ENCODE peak calls at places on chromosomes 6 and 20, in ten cellular contexts. H is GM23338; N is heart right ventricle; K is tibial nerve; F is K562; I is GM23248; O is lung; Y is CD4-positive, CD25-positive, alpha-beta regulatory T cell; S is ovary; C is neuronal stem cell. A is an unnamed sample. For H3K27me3, the result is how much of the 10 kb centered on the place peaks cover.

GRCh38 chr20:9985773-9986172 is 49.0 kb upstream of the ANKEF1 start:
- DNase-seq in H (no peak), N (no peak), K (no peak), F (no peak), I (no peak), O (no peak), Y (no peak), S (no peak), C (no peak), A (no peak)

GRCh38 chr6:109447878-109448555 is 7.5 kb downstream of the SMPD2 start:
- DNase-seq in H (peak), N (no peak), K (no peak), F (peak), I (no peak), O (peak), Y (no peak), S (no peak), C (no peak), A (no peak)

GRCh38 chr6:44247338-44248302 is 719 bp downstream of the HSP90AB1 start:
- DNase-seq in H (peak), N (peak), K (peak), F (peak), I (peak), O (peak), Y (peak), S (peak), C (no peak), A (peak)

GRCh38 chr6:72554761-72555221 is 67.1 kb upstream of the KCNQ5 start:
- DNase-seq in H (no peak), N (no peak), K (no peak), F (peak), I (peak), O (no peak), Y (no peak), S (no peak), C (no peak), A (no peak)

GRCh38 chr6:105509506-105510331 is 106.8 kb upstream of the PREP start:
- DNase-seq in H (peak), N (peak), K (peak), F (peak), I (no peak), O (no peak), Y (no peak), S (peak), C (no peak), A (no peak)

GRCh38 chr6:135202821-135203220 is 21.7 kb downstream of the MYB start:
- DNase-seq in H (no peak), N (no peak), K (no peak), F (no peak), I (no peak), O (no peak), Y (no peak), S (no peak), C (no peak), A (no peak)

GRCh38 chr6:112927641-112928040 is 580.5 kb downstream of the RFPL4B start:
- DNase-seq in H (no peak), N (no peak), K (no peak), F (no peak), I (peak), O (no peak), Y (no peak), S (no peak), C (no peak), A (no peak)

GRCh38 chr20:6519556-6519955 is 247.9 kb upstream of the BMP2 start:
- DNase-seq in H (no peak), N (no peak), K (no peak), F (no peak), I (peak), O (no peak), Y (no peak), S (no peak), C (no peak), A (no peak)

GRCh38 chr6:144346719-144347446 is 61.7 kb downstream of the UTRN start:
- DNase-seq in H (no peak), N (peak), K (no peak), F (no peak), I (peak), O (no peak), Y (no peak), S (no peak), C (no peak), A (no peak)

GRCh38 chr6:37800904-37801669 is 18.4 kb upstream of the ZFAND3 start:
- DNase-seq in H (no peak), N (no peak), K (no peak), F (no peak), I (no peak), O (no peak), Y (no peak), S (no peak), C (no peak), A (no peak)

GRCh38 chr6:109165392-109165964 is 70.2 kb downstream of the CEP57L1 start:
- DNase-seq in H (peak), N (peak), K (no peak), F (peak), I (peak), O (no peak), Y (no peak), S (peak), C (no peak), A (no peak)

GRCh38 chr6:45835725-45836437 is 179.8 kb downstream of the CLIC5 start:
- DNase-seq in H (no peak), N (no peak), K (no peak), F (no peak), I (peak), O (no peak), Y (no peak), S (no peak), C (no peak), A (no peak)

GRCh38 chr6:125863023-125863422 is 72.3 kb downstream of the NCOA7 start:
- DNase-seq in H (no peak), N (no peak), K (no peak), F (no peak), I (no peak), O (no peak), Y (no peak), S (no peak), C (no peak), A (no peak)

GRCh38 chr6:14275493-14275851 is 157.9 kb downstream of the CD83 start:
- DNase-seq in H (no peak), N (peak), K (no peak), F (no peak), I (peak), O (no peak), Y (no peak), S (peak), C (no peak), A (peak)

GRCh38 chr20:3751664-3752385 is 15.7 kb downstream of the ADISSP start:
- DNase-seq in H (peak), N (peak), K (no peak), F (no peak), I (no peak), O (peak), Y (peak), S (no peak), C (no peak), A (peak)

GRCh38 chr6:121260651-121261102 is 73.6 kb downstream of the TBC1D32 start:
- DNase-seq in H (no peak), N (peak), K (no peak), F (peak), I (peak), O (no peak), Y (no peak), S (no peak), C (no peak), A (no peak)

GRCh38 chr6:11275598-11275997 is 43.1 kb upstream of the NEDD9 start:
- DNase-seq in H (no peak), N (no peak), K (no peak), F (no peak), I (no peak), O (peak), Y (peak), S (no peak), C (no peak), A (no peak)

GRCh38 chr6:143339223-143339622 is 111.3 kb downstream of the ADAT2 start:
- DNase-seq in H (no peak), N (no peak), K (no peak), F (no peak), I (peak), O (no peak), Y (no peak), S (no peak), C (no peak), A (no peak)

GRCh38 chr20:3165473-3166337 is 6.0 kb upstream of the FASTKD5 start:
- DNase-seq in H (no peak), N (peak), K (no peak), F (no peak), I (peak), O (no peak), Y (no peak), S (peak), C (no peak), A (no peak)

GRCh38 chr6:122476131-122476530 is 4.5 kb upstream of the SERINC1 start:
- DNase-seq in H (peak), N (no peak), K (no peak), F (peak), I (peak), O (no peak), Y (peak), S (no peak), C (no peak), A (no peak)

GRCh38 chr20:61628901-61629300 is 376.8 kb downstream of the CDH4 start:
- DNase-seq in H (no peak), N (no peak), K (no peak), F (no peak), I (no peak), O (no peak), Y (no peak), S (no peak), C (no peak), A (peak)

GRCh38 chr6:12009904-12010634 is 2.0 kb upstream of the HIVEP1 start:
- DNase-seq in H (no peak), N (peak), K (no peak), F (no peak), I (peak), O (no peak), Y (no peak), S (no peak), C (no peak), A (no peak)

GRCh38 chr6:1491920-1492319 is 102.5 kb downstream of the FOXF2 start:
- DNase-seq in H (no peak), N (no peak), K (no peak), F (no peak), I (no peak), O (no peak), Y (no peak), S (no peak), C (no peak), A (no peak)

GRCh38 chr6:1487239-1487638 is 97.9 kb downstream of the FOXF2 start:
- DNase-seq in H (no peak), N (no peak), K (no peak), F (no peak), I (no peak), O (no peak), Y (no peak), S (no peak), C (no peak), A (no peak)

GRCh38 chr6:1494671-1495070 is 105.3 kb downstream of the FOXF2 start:
- DNase-seq in H (no peak), N (no peak), K (no peak), F (no peak), I (no peak), O (no peak), Y (no peak), S (no peak), C (no peak), A (no peak)

GRCh38 chr6:1495344-1495743 is 106.0 kb downstream of the FOXF2 start:
- DNase-seq in H (no peak), N (no peak), K (no peak), F (no peak), I (no peak), O (no peak), Y (no peak), S (no peak), C (no peak), A (no peak)

DNA sequence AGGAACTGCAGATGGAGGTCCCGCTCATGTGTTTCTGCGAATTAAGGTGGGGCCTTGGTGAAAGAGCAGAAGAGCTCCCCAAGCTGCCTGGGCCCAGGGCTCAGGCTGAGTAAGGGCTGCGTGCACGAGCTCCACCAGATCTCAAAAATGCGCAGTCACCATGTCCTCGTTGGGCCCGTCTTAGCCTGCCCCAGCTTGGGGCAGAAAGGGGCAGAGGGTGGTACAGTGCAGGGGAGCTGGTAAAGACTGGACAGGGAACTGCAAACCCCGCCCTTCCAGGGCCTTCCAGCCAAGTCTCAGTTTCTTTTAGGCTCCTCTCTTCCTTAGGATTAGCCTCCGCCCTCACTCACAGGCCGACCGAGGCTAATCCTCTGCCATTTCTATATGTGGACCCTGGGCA is 101.6 kb downstream of the FOXF2 start:
- DNase-seq in H (no peak), N (no peak), K (no peak), F (no peak), I (no peak), O (no peak), Y (no peak), S (no peak), C (no peak), A (no peak)
- H3K27me3 ChIP-seq in H (under half), N (under half), K (under half), F (under half), I (under half), O (under half), Y (under half), S (under half), C (under half), A (under half)

GRCh38 chr20:13165203-13165602 is 55.9 kb upstream of the ISM1 start:
- DNase-seq in H (no peak), N (no peak), K (no peak), F (no peak), I (no peak), O (no peak), Y (no peak), S (no peak), C (no peak), A (no peak)

GRCh38 chr20:13174402-13174801 is 46.7 kb upstream of the ISM1 start:
- DNase-seq in H (no peak), N (no peak), K (no peak), F (no peak), I (no peak), O (no peak), Y (no peak), S (no peak), C (no peak), A (no peak)

GRCh38 chr20:13166006-13166405 is 55.1 kb upstream of the ISM1 start:
- DNase-seq in H (no peak), N (no peak), K (no peak), F (no peak), I (no peak), O (no peak), Y (no peak), S (no peak), C (no peak), A (no peak)

GRCh38 chr20:13173201-13173600 is 47.9 kb upstream of the ISM1 start:
- DNase-seq in H (no peak), N (no peak), K (no peak), F (no peak), I (no peak), O (no peak), Y (no peak), S (no peak), C (no peak), A (no peak)

GRCh38 chr20:13170771-13171170 is 50.3 kb upstream of the ISM1 start:
- DNase-seq in H (no peak), N (no peak), K (no peak), F (no peak), I (no peak), O (no peak), Y (no peak), S (no peak), C (no peak), A (no peak)
- H3K27me3 ChIP-seq in H (under half), N (under half), K (under half), F (under half), I (under half), O (under half), Y (under half), S (under half), C (under half), A (under half)

DNA sequence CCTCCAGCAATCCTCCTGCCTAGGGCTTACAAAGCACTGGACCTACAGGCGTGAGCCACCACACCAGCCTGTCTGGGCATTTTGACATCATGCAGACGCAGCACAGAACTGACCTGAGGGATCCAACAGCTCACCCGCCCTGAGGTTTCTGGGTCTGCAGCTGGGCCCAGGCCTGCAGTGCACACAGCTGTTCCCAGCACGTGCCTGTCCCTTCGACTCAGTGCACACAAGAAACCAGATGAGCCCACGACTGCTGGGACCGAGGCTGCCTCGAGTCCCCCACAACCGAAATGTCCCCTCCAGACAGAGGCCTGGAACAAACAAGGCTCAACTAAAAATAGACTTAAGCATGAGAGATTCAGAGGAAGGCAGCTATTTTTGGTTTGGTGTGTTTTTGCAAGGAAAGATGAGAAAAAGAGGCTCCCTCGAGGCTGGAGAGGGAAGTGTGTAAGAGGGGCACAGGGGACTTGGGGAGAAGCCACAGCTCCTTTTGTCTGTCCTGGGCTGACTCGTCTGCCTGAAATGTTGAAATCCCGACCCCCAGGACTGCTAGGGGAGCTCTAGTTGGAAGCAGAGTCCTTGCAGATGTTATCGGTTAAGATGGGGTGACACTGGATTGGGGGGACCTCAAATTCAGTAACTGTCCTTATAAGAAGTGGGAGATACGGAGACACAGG is 66.3 kb downstream of the YTHDF1 start:
- DNase-seq in H (no peak), N (peak), K (no peak), F (no peak), I (no peak), O (no peak), Y (no peak), S (no peak), C (no peak), A (no peak)
- H3K27me3 ChIP-seq in H (under half), N (under half), K (half or more), F (under half), I (under half), O (under half), Y (under half), S (under half), C (under half), A (under half)

DNA sequence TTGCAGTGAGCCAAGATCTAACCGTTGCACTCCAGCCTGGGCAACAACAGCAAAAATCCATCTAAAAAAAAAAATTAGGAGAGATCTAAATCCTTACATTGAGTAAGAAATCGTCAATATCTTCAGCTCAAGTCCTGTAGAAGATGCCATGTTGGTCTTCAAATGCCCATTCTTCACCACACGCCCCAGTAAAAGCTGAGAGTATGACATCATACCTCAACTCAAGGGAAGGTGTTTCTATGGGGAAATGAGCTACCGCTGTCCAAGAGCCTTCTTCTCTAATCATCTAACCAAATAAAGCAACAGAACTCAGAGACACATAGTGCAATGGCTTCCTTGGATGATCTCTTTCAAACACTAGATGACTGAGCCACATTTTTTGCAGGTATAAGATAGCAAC is 2.5 kb upstream of the ZC3H12D start:
- DNase-seq in H (no peak), N (no peak), K (no peak), F (no peak), I (no peak), O (no peak), Y (no peak), S (no peak), C (no peak), A (no peak)
- H3K27me3 ChIP-seq in H (under half), N (under half), K (under half), F (under half), I (under half), O (under half), Y (under half), S (under half), C (under half), A (under half)

DNA sequence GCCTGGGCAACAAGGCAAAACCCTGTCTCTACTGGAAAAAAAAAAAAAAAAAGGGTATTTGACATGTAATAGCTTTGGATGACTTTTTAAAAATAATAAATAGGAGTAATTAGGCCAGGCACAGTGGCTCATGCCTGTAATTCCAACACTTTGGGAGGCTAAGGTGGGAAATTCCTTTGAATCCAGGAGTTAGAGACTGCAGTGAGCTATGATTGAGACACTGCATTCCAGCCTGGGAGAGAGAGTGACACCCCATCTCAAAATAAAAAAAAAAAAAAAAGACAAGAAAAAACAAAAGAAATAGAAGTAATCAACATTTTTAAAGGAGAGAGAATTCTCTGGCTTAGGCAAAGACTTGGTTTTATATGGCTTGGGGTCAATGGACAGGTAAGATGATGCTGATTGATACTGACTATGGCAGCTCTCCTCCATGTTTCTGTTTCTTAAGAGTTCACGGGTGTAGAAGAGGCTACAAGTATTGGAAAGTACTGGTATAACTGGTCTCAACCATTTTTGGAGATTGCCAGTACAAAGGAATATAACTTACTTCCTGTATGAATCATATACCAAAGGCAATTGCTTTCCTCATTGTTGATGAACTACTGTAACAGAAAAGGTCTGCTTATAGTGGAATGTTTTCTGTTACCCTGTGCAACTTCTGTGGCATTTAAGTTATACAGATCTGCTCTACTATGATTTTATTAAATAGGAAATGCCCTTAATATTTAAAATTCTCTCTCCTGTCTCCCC is 10.1 kb downstream of the MAP3K5 start:
- DNase-seq in H (no peak), N (no peak), K (no peak), F (no peak), I (peak), O (no peak), Y (no peak), S (no peak), C (no peak), A (no peak)
- H3K27me3 ChIP-seq in H (under half), N (under half), K (under half), F (under half), I (under half), O (under half), Y (under half), S (under half), C (under half), A (under half)

DNA sequence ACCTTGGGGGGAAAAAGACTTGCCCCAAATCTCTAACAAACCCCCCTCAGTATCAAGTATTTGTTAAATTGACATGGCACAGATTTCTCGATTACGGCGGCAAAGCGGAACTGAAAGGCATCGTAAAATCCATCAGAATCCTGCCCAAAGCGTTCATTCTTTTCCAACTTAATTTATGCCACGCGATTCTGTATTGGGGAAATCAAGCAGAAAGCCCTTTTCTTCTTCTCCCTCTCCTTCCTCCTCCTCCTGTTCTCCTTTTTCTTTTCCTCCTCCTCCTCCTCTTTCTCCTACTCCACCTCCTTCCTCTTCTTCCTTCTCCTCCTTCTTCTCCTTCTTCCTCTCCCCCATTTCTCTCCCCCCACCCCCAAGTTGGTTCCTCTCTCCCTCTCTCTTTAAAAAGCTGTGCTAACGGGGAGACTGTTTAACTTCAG is 2.5 kb upstream of the DLL1 start:
- DNase-seq in H (no peak), N (no peak), K (no peak), F (no peak), I (no peak), O (no peak), Y (no peak), S (no peak), C (no peak), A (no peak)
- H3K27me3 ChIP-seq in H (half or more), N (under half), K (half or more), F (half or more), I (half or more), O (under half), Y (under half), S (under half), C (under half), A (under half)